ENCODE peak calls at places on chromosomes 1 and 21, in six cellular contexts. One of them, this sample, is unnamed.

GRCh38 chr1:42484382-42484781 is 21.3 kb downstream of the CCDC30 start:
- DNase-seq in AG09309: peak
- DNase-seq in Calu3: no peak
- DNase-seq in WTC11: no peak
- DNase-seq in esophagus squamous epithelium: no peak
- DNase-seq in heart left ventricle: no peak
- DNase-seq in this sample: no peak

GRCh38 chr1:167054946-167055630 is 35.1 kb downstream of the GPA33 start:
- DNase-seq in AG09309: no peak
- DNase-seq in Calu3: no peak
- DNase-seq in WTC11: no peak
- DNase-seq in esophagus squamous epithelium: no peak
- DNase-seq in heart left ventricle: no peak
- DNase-seq in this sample: no peak

GRCh38 chr1:209202826-209203439 is 380.6 kb upstream of the CAMK1G start:
- DNase-seq in AG09309: peak
- DNase-seq in Calu3: peak
- DNase-seq in WTC11: no peak
- DNase-seq in esophagus squamous epithelium: no peak
- DNase-seq in heart left ventricle: no peak
- DNase-seq in this sample: peak

GRCh38 chr1:78691995-78692747 is 42.5 kb downstream of the IFI44 start:
- DNase-seq in AG09309: no peak
- DNase-seq in Calu3: no peak
- DNase-seq in WTC11: no peak
- DNase-seq in esophagus squamous epithelium: no peak
- DNase-seq in heart left ventricle: no peak
- DNase-seq in this sample: no peak

GRCh38 chr1:213622365-213623087 is 365.2 kb upstream of the PROX1 start:
- DNase-seq in AG09309: no peak
- DNase-seq in Calu3: no peak
- DNase-seq in WTC11: no peak
- DNase-seq in esophagus squamous epithelium: no peak
- DNase-seq in heart left ventricle: no peak
- DNase-seq in this sample: peak

GRCh38 chr1:65470766-65471165 is 50.3 kb downstream of the LEPR start:
- DNase-seq in AG09309: no peak
- DNase-seq in Calu3: no peak
- DNase-seq in WTC11: no peak
- DNase-seq in esophagus squamous epithelium: no peak
- DNase-seq in heart left ventricle: no peak
- DNase-seq in this sample: no peak

GRCh38 chr1:204419064-204419403 is 7.4 kb upstream of the PPP1R15B start:
- DNase-seq in AG09309: no peak
- DNase-seq in Calu3: peak
- DNase-seq in WTC11: no peak
- DNase-seq in esophagus squamous epithelium: no peak
- DNase-seq in heart left ventricle: no peak
- DNase-seq in this sample: no peak

GRCh38 chr1:24321150-24321549 is 2.0 kb downstream of the GRHL3 start:
- DNase-seq in AG09309: no peak
- DNase-seq in Calu3: no peak
- DNase-seq in WTC11: no peak
- DNase-seq in esophagus squamous epithelium: no peak
- DNase-seq in heart left ventricle: no peak
- DNase-seq in this sample: no peak

GRCh38 chr1:47710075-47711071 is 272.5 kb downstream of the FOXD2 start:
- DNase-seq in AG09309: no peak
- DNase-seq in Calu3: peak
- DNase-seq in WTC11: peak
- DNase-seq in esophagus squamous epithelium: no peak
- DNase-seq in heart left ventricle: peak
- DNase-seq in this sample: peak

GRCh38 chr1:20366766-20367602 is 76.3 kb downstream of the VWA5B1 start:
- DNase-seq in AG09309: no peak
- DNase-seq in Calu3: peak
- DNase-seq in WTC11: peak
- DNase-seq in esophagus squamous epithelium: no peak
- DNase-seq in heart left ventricle: peak
- DNase-seq in this sample: peak

GRCh38 chr1:210536263-210536961 is 207.7 kb downstream of the HHAT start:
- DNase-seq in AG09309: no peak
- DNase-seq in Calu3: no peak
- DNase-seq in WTC11: no peak
- DNase-seq in esophagus squamous epithelium: no peak
- DNase-seq in heart left ventricle: no peak
- DNase-seq in this sample: no peak

GRCh38 chr1:52635321-52636089 is 2.5 kb downstream of the SHISAL2A start:
- DNase-seq in AG09309: no peak
- DNase-seq in Calu3: peak
- DNase-seq in WTC11: no peak
- DNase-seq in esophagus squamous epithelium: no peak
- DNase-seq in heart left ventricle: no peak
- DNase-seq in this sample: no peak

GRCh38 chr1:165595561-165595960 is 35.5 kb upstream of the MGST3 start:
- DNase-seq in AG09309: peak
- DNase-seq in Calu3: no peak
- DNase-seq in WTC11: no peak
- DNase-seq in esophagus squamous epithelium: no peak
- DNase-seq in heart left ventricle: no peak
- DNase-seq in this sample: no peak

GRCh38 chr1:9577423-9577822 is 11.3 kb upstream of the TMEM201 start:
- DNase-seq in AG09309: no peak
- DNase-seq in Calu3: no peak
- DNase-seq in WTC11: no peak
- DNase-seq in esophagus squamous epithelium: no peak
- DNase-seq in heart left ventricle: no peak
- DNase-seq in this sample: no peak

GRCh38 chr1:28779751-28780150 is 32.2 kb upstream of the OPRD1 start:
- DNase-seq in AG09309: no peak
- DNase-seq in Calu3: no peak
- DNase-seq in WTC11: no peak
- DNase-seq in esophagus squamous epithelium: no peak
- DNase-seq in heart left ventricle: no peak
- DNase-seq in this sample: no peak

GRCh38 chr1:221888801-221889200 is 146.9 kb upstream of the DUSP10 start:
- DNase-seq in AG09309: no peak
- DNase-seq in Calu3: no peak
- DNase-seq in WTC11: no peak
- DNase-seq in esophagus squamous epithelium: no peak
- DNase-seq in heart left ventricle: no peak
- DNase-seq in this sample: no peak

GRCh38 chr1:221886311-221887090 is 144.6 kb upstream of the DUSP10 start:
- DNase-seq in AG09309: peak
- DNase-seq in Calu3: no peak
- DNase-seq in WTC11: no peak
- DNase-seq in esophagus squamous epithelium: no peak
- DNase-seq in heart left ventricle: no peak
- DNase-seq in this sample: no peak

GRCh38 chr1:221888218-221888617 is 146.3 kb upstream of the DUSP10 start:
- DNase-seq in AG09309: no peak
- DNase-seq in Calu3: no peak
- DNase-seq in WTC11: no peak
- DNase-seq in esophagus squamous epithelium: no peak
- DNase-seq in heart left ventricle: no peak
- DNase-seq in this sample: no peak

GRCh38 chr1:221887758-221888157 is 145.9 kb upstream of the DUSP10 start:
- DNase-seq in AG09309: no peak
- DNase-seq in Calu3: no peak
- DNase-seq in WTC11: no peak
- DNase-seq in esophagus squamous epithelium: no peak
- DNase-seq in heart left ventricle: no peak
- DNase-seq in this sample: no peak

DNA sequence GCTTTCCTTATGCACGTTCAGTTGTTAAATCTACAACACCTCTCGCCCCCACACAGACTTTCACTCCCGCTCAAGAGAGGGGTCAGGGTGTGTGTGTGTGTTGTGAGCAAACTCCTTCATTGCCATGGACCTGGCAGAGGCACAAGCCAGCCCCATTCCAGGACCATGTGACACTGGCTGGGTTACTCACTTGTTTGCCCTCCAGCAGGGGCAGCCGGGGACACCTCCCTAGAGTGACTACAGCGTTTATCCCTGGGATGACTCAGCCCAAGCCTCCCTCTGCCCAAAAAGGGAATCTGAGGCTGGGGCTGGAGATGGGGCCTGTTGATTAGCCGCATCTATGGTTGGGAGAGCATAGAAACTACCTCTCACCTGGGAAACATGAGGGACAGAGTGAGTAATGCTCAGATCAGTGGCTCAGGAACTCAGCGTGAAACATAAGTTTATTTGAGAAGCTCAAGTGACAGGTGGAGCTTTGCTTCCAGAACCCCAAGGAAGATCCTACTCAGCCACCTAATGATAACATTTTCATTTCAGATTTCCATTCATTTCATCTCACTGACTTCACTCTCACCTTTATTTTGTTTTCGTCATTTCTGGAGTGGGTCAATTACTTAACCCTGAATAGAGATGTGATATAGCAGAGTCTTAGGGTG is 145.3 kb upstream of the DUSP10 start:
- DNase-seq in AG09309: peak
- DNase-seq in Calu3: peak
- DNase-seq in WTC11: no peak
- DNase-seq in esophagus squamous epithelium: no peak
- DNase-seq in heart left ventricle: peak
- DNase-seq in this sample: peak
- TF ChIP-seq CTCF in AG09309: no peak
- TF ChIP-seq CTCF in Calu3: peak
- TF ChIP-seq CTCF in WTC11: no peak
- TF ChIP-seq CTCF in esophagus squamous epithelium: no peak
- TF ChIP-seq CTCF in heart left ventricle: no peak
- TF ChIP-seq CTCF in this sample: no peak

GRCh38 chr21:33479679-33480480 is at the start of gene TMEM50B:
- DNase-seq in AG09309: peak
- DNase-seq in Calu3: peak
- DNase-seq in WTC11: peak
- DNase-seq in esophagus squamous epithelium: peak
- DNase-seq in heart left ventricle: peak
- DNase-seq in this sample: peak
- TF ChIP-seq CTCF in AG09309: peak
- TF ChIP-seq CTCF in Calu3: no peak
- TF ChIP-seq CTCF in WTC11: no peak
- TF ChIP-seq CTCF in esophagus squamous epithelium: peak
- TF ChIP-seq CTCF in heart left ventricle: peak
- TF ChIP-seq CTCF in this sample: peak

GRCh38 chr1:234913771-234914170 is 214.9 kb downstream of the TOMM20 start:
- DNase-seq in AG09309: no peak
- DNase-seq in Calu3: no peak
- DNase-seq in WTC11: peak
- DNase-seq in esophagus squamous epithelium: no peak
- DNase-seq in heart left ventricle: no peak
- DNase-seq in this sample: no peak

GRCh38 chr1:234909851-234910250 is 218.8 kb downstream of the TOMM20 start:
- DNase-seq in AG09309: no peak
- DNase-seq in Calu3: no peak
- DNase-seq in WTC11: no peak
- DNase-seq in esophagus squamous epithelium: no peak
- DNase-seq in heart left ventricle: no peak
- DNase-seq in this sample: no peak

GRCh38 chr1:234914606-234915290 is 213.9 kb downstream of the TOMM20 start:
- DNase-seq in AG09309: no peak
- DNase-seq in Calu3: no peak
- DNase-seq in WTC11: no peak
- DNase-seq in esophagus squamous epithelium: no peak
- DNase-seq in heart left ventricle: no peak
- DNase-seq in this sample: no peak

GRCh38 chr1:234911787-234912186 is 216.8 kb downstream of the TOMM20 start:
- DNase-seq in AG09309: no peak
- DNase-seq in Calu3: no peak
- DNase-seq in WTC11: no peak
- DNase-seq in esophagus squamous epithelium: no peak
- DNase-seq in heart left ventricle: peak
- DNase-seq in this sample: no peak

GRCh38 chr1:234912541-234913312 is 215.9 kb downstream of the TOMM20 start:
- DNase-seq in AG09309: no peak
- DNase-seq in Calu3: no peak
- DNase-seq in WTC11: peak
- DNase-seq in esophagus squamous epithelium: no peak
- DNase-seq in heart left ventricle: no peak
- DNase-seq in this sample: peak
- TF ChIP-seq CTCF in AG09309: no peak
- TF ChIP-seq CTCF in Calu3: no peak
- TF ChIP-seq CTCF in WTC11: no peak
- TF ChIP-seq CTCF in esophagus squamous epithelium: no peak
- TF ChIP-seq CTCF in heart left ventricle: no peak
- TF ChIP-seq CTCF in this sample: peak

GRCh38 chr1:939511-940107 is 15.9 kb downstream of the SAMD11 start:
- DNase-seq in AG09309: no peak
- DNase-seq in Calu3: no peak
- DNase-seq in WTC11: no peak
- DNase-seq in esophagus squamous epithelium: no peak
- DNase-seq in heart left ventricle: no peak
- DNase-seq in this sample: no peak

GRCh38 chr1:937521-937920 is 13.8 kb downstream of the SAMD11 start:
- DNase-seq in AG09309: no peak
- DNase-seq in Calu3: no peak
- DNase-seq in WTC11: no peak
- DNase-seq in esophagus squamous epithelium: no peak
- DNase-seq in heart left ventricle: no peak
- DNase-seq in this sample: no peak

GRCh38 chr1:936865-937264 is 13.1 kb downstream of the SAMD11 start:
- DNase-seq in AG09309: no peak
- DNase-seq in Calu3: no peak
- DNase-seq in WTC11: no peak
- DNase-seq in esophagus squamous epithelium: no peak
- DNase-seq in heart left ventricle: no peak
- DNase-seq in this sample: no peak

GRCh38 chr1:938711-939504 is 15.2 kb downstream of the SAMD11 start:
- DNase-seq in AG09309: no peak
- DNase-seq in Calu3: no peak
- DNase-seq in WTC11: peak
- DNase-seq in esophagus squamous epithelium: no peak
- DNase-seq in heart left ventricle: no peak
- DNase-seq in this sample: no peak

GRCh38 chr1:938088-938683 is 14.5 kb downstream of the SAMD11 start:
- DNase-seq in AG09309: no peak
- DNase-seq in Calu3: peak
- DNase-seq in WTC11: no peak
- DNase-seq in esophagus squamous epithelium: no peak
- DNase-seq in heart left ventricle: no peak
- DNase-seq in this sample: peak
- TF ChIP-seq CTCF in AG09309: peak
- TF ChIP-seq CTCF in Calu3: peak
- TF ChIP-seq CTCF in WTC11: no peak
- TF ChIP-seq CTCF in esophagus squamous epithelium: peak
- TF ChIP-seq CTCF in heart left ventricle: peak
- TF ChIP-seq CTCF in this sample: no peak

GRCh38 chr1:15275921-15276683 is 29.1 kb downstream of the FHAD1 start:
- DNase-seq in AG09309: no peak
- DNase-seq in Calu3: no peak
- DNase-seq in WTC11: no peak
- DNase-seq in esophagus squamous epithelium: no peak
- DNase-seq in heart left ventricle: no peak
- DNase-seq in this sample: no peak
- TF ChIP-seq CTCF in AG09309: no peak
- TF ChIP-seq CTCF in Calu3: no peak
- TF ChIP-seq CTCF in WTC11: no peak
- TF ChIP-seq CTCF in esophagus squamous epithelium: no peak
- TF ChIP-seq CTCF in heart left ventricle: no peak
- TF ChIP-seq CTCF in this sample: no peak

GRCh38 chr1:220804202-220804586 is 17.5 kb downstream of the MTARC1 start:
- DNase-seq in AG09309: no peak
- DNase-seq in Calu3: no peak
- DNase-seq in WTC11: no peak
- DNase-seq in esophagus squamous epithelium: no peak
- DNase-seq in heart left ventricle: no peak
- DNase-seq in this sample: no peak
- TF ChIP-seq CTCF in AG09309: no peak
- TF ChIP-seq CTCF in Calu3: no peak
- TF ChIP-seq CTCF in WTC11: no peak
- TF ChIP-seq CTCF in esophagus squamous epithelium: peak
- TF ChIP-seq CTCF in heart left ventricle: no peak
- TF ChIP-seq CTCF in this sample: no peak

This sample was measured in thyroid gland.